ENCODE peak calls at places on chromosomes 3 and 15, in nine cellular contexts. P, X, R, O, J, W, Z, D and L are unnamed samples.

GRCh38 chr3:194365978-194366490 is 3.5 kb downstream of the LRRC15 start:
- DNase-seq in J (no peak), Z (no peak), W (no peak), R (no peak), X (no peak), O (no peak), P (no peak), D (no peak), L (no peak)

GRCh38 chr3:27322634-27323033 is 46.5 kb downstream of the NEK10 start:
- DNase-seq in O (no peak), D (no peak), J (no peak), Z (no peak), P (no peak), R (no peak), W (no peak), X (no peak), L (no peak)

GRCh38 chr15:63699391-63699790 is 102.2 kb downstream of the FBXL22 start:
- DNase-seq in O (no peak), J (no peak), D (no peak), R (no peak), X (no peak), Z (no peak), P (no peak), W (no peak), L (no peak)

GRCh38 chr3:11642455-11643162 is 1.1 kb downstream of the VGLL4 start:
- DNase-seq in D (peak; percentile 47), J (peak; percentile 78), Z (peak; percentile 85), R (peak; percentile 81), X (peak; percentile 83), P (peak; percentile 73), O (peak; percentile 45), W (peak; percentile 84), L (peak; percentile 59)

GRCh38 chr3:159821148-159821547 is 167.5 kb upstream of the IL12A start:
- DNase-seq in X (no peak), W (no peak), P (no peak), O (no peak), Z (no peak), R (no peak), J (no peak), D (no peak), L (no peak)

GRCh38 chr3:128873623-128874022 is 5.8 kb upstream of the ACAD9 start:
- DNase-seq in W (no peak), X (no peak), Z (no peak), P (no peak), O (no peak), D (no peak), R (no peak), J (no peak), L (no peak)

GRCh38 chr3:130463221-130463620 is 53.8 kb upstream of the COL6A6 start:
- DNase-seq in O (no peak), P (no peak), W (no peak), D (no peak), R (no peak), X (no peak), J (no peak), Z (no peak), L (no peak)

GRCh38 chr3:15317164-15317477 is 15.3 kb downstream of the SH3BP5 start:
- DNase-seq in Z (peak; percentile 84), X (no peak), D (no peak), O (no peak), J (no peak), R (peak; percentile 46), W (no peak), P (no peak), L (no peak)

GRCh38 chr3:172836390-172836997 is 86.0 kb downstream of the ECT2 start:
- DNase-seq in D (no peak), P (peak; percentile 63), Z (no peak), R (no peak), O (no peak), X (no peak), J (no peak), W (no peak), L (peak; percentile 52)

GRCh38 chr3:24607281-24607680 is 112.6 kb upstream of the THRB start:
- DNase-seq in X (no peak), R (no peak), O (no peak), D (no peak), J (no peak), Z (no peak), P (peak; percentile 28), W (no peak), L (no peak)

GRCh38 chr3:184259396-184259877 is 1.9 kb downstream of the CAMK2N2 start:
- DNase-seq in W (no peak), X (no peak), J (no peak), O (no peak), D (no peak), P (no peak), R (no peak), Z (no peak), L (no peak)

GRCh38 chr3:10015476-10015904 is 10.7 kb upstream of the FANCD2 start:
- DNase-seq in D (no peak), R (peak; percentile 92), Z (peak; percentile 97), J (no peak), P (peak; percentile 75), O (no peak), W (peak; percentile 87), X (peak; percentile 84), L (peak; percentile 11)

GRCh38 chr15:49827311-49827710 is 206.5 kb downstream of the DTWD1 start:
- DNase-seq in R (peak; percentile 56), X (no peak), J (no peak), D (no peak), O (no peak), Z (no peak), P (no peak), W (no peak), L (no peak)

GRCh38 chr15:82952156-82953081 is at the start of gene HOMER2:
- DNase-seq in O (no peak), D (no peak), Z (no peak), W (peak; percentile 79), J (no peak), X (peak; percentile 37), P (peak; percentile 26), R (no peak), L (peak; percentile 37)

GRCh38 chr15:49096090-49096750 is 50.0 kb upstream of the SECISBP2L start:
- DNase-seq in P (no peak), X (no peak), W (no peak), J (peak; percentile 48), Z (no peak), R (no peak), O (no peak), D (no peak), L (peak; percentile 79)

GRCh38 chr3:171526869-171527268 is 66.7 kb upstream of the TNIK start:
- DNase-seq in O (no peak), J (no peak), R (no peak), Z (no peak), X (no peak), W (no peak), P (no peak), D (no peak), L (no peak)

GRCh38 chr3:171875923-171876412 is 32.8 kb downstream of the TMEM212 start:
- DNase-seq in J (no peak), D (no peak), W (no peak), P (peak; percentile 21), O (no peak), X (no peak), R (no peak), Z (no peak), L (no peak)

GRCh38 chr3:50493623-50494022 is 9.8 kb downstream of the CACNA2D2 start:
- DNase-seq in O (no peak), P (no peak), W (no peak), X (no peak), J (no peak), D (no peak), R (no peak), Z (no peak), L (no peak)
- H3K9me3 ChIP-seq in O (no peaks in the 10 kb centered on the region), P (no peaks in the 10 kb centered on the region), W (no peaks in the 10 kb centered on the region), X (no peaks in the 10 kb centered on the region), J (no peaks in the 10 kb centered on the region), D (no peaks in the 10 kb centered on the region), R (no peaks in the 10 kb centered on the region), Z (no peaks in the 10 kb centered on the region), L (no peaks in the 10 kb centered on the region)

GRCh38 chr3:40096561-40097506 is 212.7 kb upstream of the EIF1B start:
- DNase-seq in X (no peak), J (no peak), W (no peak), D (no peak), Z (no peak), O (no peak), R (peak; percentile 16), P (peak; percentile 10), L (no peak)
- H3K27me3 ChIP-seq in X (no peaks in the 10 kb centered on the region), J (no peaks in the 10 kb centered on the region), W (no peaks in the 10 kb centered on the region), D (no peaks in the 10 kb centered on the region), Z (no peaks in the 10 kb centered on the region), O (no peaks in the 10 kb centered on the region), R (no peaks in the 10 kb centered on the region), P (peaks cover 16% of the 10 kb centered on the region), L (no peaks in the 10 kb centered on the region)

GRCh38 chr15:58454950-58455401 is 23.2 kb downstream of the LIPC start:
- DNase-seq in X (no peak), O (no peak), Z (no peak), D (no peak), R (no peak), P (no peak), W (no peak), J (no peak), L (no peak)

GRCh38 chr15:58458076-58458475 is 26.3 kb downstream of the LIPC start:
- DNase-seq in W (no peak), J (no peak), R (no peak), O (no peak), X (no peak), P (no peak), D (no peak), Z (no peak), L (peak; percentile 86)

GRCh38 chr15:58459045-58459444 is 27.3 kb downstream of the LIPC start:
- DNase-seq in P (no peak), X (no peak), O (no peak), R (no peak), W (no peak), D (no peak), Z (no peak), J (no peak), L (no peak)

GRCh38 chr15:58459562-58459961 is 27.8 kb downstream of the LIPC start:
- DNase-seq in J (no peak), P (peak; percentile 40), R (no peak), O (no peak), X (peak; percentile 61), D (no peak), Z (no peak), W (no peak), L (peak; percentile 48)

GRCh38 chr15:58457466-58457965 is 25.7 kb downstream of the LIPC start:
- DNase-seq in R (no peak), D (no peak), P (peak; percentile 91), J (no peak), O (no peak), Z (no peak), W (no peak), X (no peak), L (no peak)
- H3K4me1 ChIP-seq in R (no peaks in the 10 kb centered on the region), D (peaks cover 14% of the 10 kb centered on the region), P (peaks cover 53% of the 10 kb centered on the region), J (no peaks in the 10 kb centered on the region), O (peaks cover 19% of the 10 kb centered on the region), Z (no peaks in the 10 kb centered on the region), W (peaks cover 21% of the 10 kb centered on the region), X (peaks cover 52% of the 10 kb centered on the region), L (peaks cover 9% of the 10 kb centered on the region)

DNA sequence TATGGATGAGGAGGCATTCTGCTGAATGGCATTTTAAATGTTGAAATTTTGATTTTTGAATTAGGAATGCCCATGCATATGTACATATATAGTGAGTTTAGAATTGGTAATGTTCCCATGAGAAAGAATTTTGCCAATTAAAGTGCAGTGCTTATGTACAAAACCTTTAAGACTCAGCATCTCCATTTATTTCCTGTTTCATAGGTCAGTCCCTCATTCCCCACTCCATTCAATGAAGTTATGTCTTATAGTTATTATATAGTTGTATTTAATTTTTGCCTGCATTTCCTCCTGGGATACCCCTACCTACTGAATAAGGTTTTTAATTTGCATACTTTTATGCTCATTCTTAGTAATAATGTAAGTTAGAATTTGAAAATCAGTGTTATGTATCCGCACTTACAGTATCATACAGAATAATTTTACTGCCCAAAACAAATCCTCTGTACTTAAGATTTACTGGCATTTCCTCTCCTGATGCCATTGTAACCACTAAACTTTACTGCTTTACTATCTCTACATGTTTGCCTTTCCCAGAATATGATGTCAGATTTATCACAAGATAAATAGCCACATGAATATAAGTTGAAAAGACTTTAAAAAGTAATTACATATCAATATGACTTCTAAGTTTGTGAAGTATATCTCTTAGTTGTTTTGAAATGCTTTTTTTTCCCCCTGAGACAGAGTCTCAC is 389.1 kb upstream of the NDN start:
- DNase-seq in D (no peak), P (no peak), O (no peak), Z (no peak), X (no peak), W (no peak), R (no peak), J (no peak), L (no peak)
- H3K9me3 ChIP-seq in D (no peaks in the 10 kb centered on the region), P (peaks cover 26% of the 10 kb centered on the region), O (peaks cover under 1% of the 10 kb centered on the region), Z (peaks cover 16% of the 10 kb centered on the region), X (peaks cover 29% of the 10 kb centered on the region), W (no peaks in the 10 kb centered on the region), R (no peaks in the 10 kb centered on the region), J (no peaks in the 10 kb centered on the region), L (peaks cover 3% of the 10 kb centered on the region)